ENCODE peak calls at places on chromosomes 1 and 21, in four cellular contexts. O is pancreas, D is astrocyte of the cerebellum, L is epithelial cell of proximal tubule. I is an unnamed sample.

GRCh38 chr1:62259551-62259950 is 59.7 kb downstream of the KANK4 start:
- DNase-seq in O (no peak), D (no peak), L (no peak), I (no peak)

GRCh38 chr1:242467556-242468145 is 56.8 kb downstream of the PLD5 start:
- DNase-seq in O (no peak), D (peak), L (no peak), I (peak)

GRCh38 chr1:1621682-1622577 is 6.6 kb downstream of the MIB2 start:
- DNase-seq in O (peak), D (peak), L (no peak), I (no peak)

GRCh38 chr21:18245493-18245967 is 897 bp downstream of the CHODL start:
- DNase-seq in O (peak), D (peak), L (no peak), I (no peak)

GRCh38 chr1:162696286-162696862 is 64.1 kb downstream of the DDR2 start:
- DNase-seq in O (no peak), D (peak), L (no peak), I (no peak)

GRCh38 chr1:207698822-207699483 is 52.9 kb upstream of the CD46 start:
- DNase-seq in O (no peak), D (peak), L (no peak), I (peak)

GRCh38 chr1:154730986-154731489 is 123.1 kb upstream of the ADAR start:
- DNase-seq in O (no peak), D (no peak), L (no peak), I (no peak)

GRCh38 chr1:192969091-192969490 is 90.1 kb downstream of the UCHL5 start:
- DNase-seq in O (no peak), D (no peak), L (no peak), I (no peak)

GRCh38 chr1:10635992-10636391 is 160.5 kb downstream of the CASZ1 start:
- DNase-seq in O (peak), D (no peak), L (no peak), I (no peak)

GRCh38 chr1:106439475-106439874 is 617.0 kb upstream of the PRMT6 start:
- DNase-seq in O (no peak), D (no peak), L (no peak), I (no peak)

GRCh38 chr1:11704226-11704619 is 12.7 kb downstream of the DRAXIN start:
- DNase-seq in O (no peak), D (no peak), L (no peak), I (no peak)

GRCh38 chr1:240803151-240803550 is 191.2 kb upstream of the GREM2 start:
- DNase-seq in O (no peak), D (no peak), L (no peak), I (no peak)

GRCh38 chr21:17780539-17780938 is 38.6 kb downstream of the C21orf91 start:
- DNase-seq in O (no peak), D (no peak), L (no peak), I (peak)

GRCh38 chr1:108513114-108513513 is 46.8 kb upstream of the EEIG2 start:
- DNase-seq in O (no peak), D (no peak), L (no peak), I (no peak)

GRCh38 chr1:108053291-108054023 is 88.5 kb upstream of the VAV3 start:
- DNase-seq in O (no peak), D (no peak), L (no peak), I (no peak)

DNA sequence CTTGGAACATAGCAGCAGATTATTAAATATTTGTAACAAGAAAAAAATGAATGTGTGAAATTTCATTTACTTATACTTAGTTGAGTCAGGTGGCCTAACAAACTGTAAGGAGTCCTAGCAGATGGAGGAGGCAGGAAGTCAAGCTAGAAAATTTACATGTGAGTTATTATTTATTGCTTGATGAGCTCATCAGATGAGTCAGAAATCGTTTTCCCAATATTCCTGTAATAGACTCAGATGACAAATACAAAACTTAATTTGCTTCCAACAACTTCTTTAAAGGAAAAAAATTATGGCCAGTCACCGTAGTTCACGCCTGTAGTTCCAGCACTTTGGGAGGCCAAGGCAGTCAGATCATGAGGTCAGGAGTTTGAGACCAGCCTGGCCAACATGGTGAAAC is 44.1 kb upstream of the PRRC2C start:
- DNase-seq in O (no peak), D (peak), L (no peak), I (no peak)
- H3K4me3 ChIP-seq in O (no peak), D (no peak), L (no peak), I (no peak)

GRCh38 chr1:7574121-7575040 is 196.7 kb upstream of the VAMP3 start:
- DNase-seq in O (peak), D (no peak), L (no peak), I (no peak)
- H3K4me3 ChIP-seq in O (no peak), D (no peak), L (no peak), I (no peak)

GRCh38 chr1:52798331-52798730 is 44.2 kb upstream of the ZYG11A start:
- DNase-seq in O (no peak), D (no peak), L (no peak), I (no peak)

GRCh38 chr1:52795464-52795863 is 47.1 kb upstream of the ZYG11A start:
- DNase-seq in O (no peak), D (no peak), L (no peak), I (no peak)

DNA sequence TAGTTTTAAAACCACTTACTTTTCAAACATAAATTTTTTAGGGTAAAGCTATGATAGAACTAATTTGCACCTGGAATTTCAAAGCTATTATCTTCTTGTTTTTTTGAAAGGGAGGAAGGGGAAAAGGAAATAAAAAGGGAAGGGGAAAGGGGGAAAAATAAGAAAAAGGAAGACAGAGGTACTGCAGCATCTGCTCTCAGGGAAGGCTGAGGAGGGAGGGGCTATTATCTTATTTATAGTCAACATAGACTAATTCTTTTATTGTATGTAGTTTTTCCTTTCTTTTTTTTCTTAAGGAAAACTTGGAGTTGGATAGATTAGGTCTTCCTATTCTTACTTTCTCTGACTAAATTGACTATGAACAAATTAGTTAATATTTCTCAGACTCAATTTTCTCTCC is 41.5 kb upstream of the ZYG11A start:
- DNase-seq in O (no peak), D (no peak), L (no peak), I (no peak)
- H3K4me3 ChIP-seq in O (no peak), D (no peak), L (no peak), I (no peak)

DNA sequence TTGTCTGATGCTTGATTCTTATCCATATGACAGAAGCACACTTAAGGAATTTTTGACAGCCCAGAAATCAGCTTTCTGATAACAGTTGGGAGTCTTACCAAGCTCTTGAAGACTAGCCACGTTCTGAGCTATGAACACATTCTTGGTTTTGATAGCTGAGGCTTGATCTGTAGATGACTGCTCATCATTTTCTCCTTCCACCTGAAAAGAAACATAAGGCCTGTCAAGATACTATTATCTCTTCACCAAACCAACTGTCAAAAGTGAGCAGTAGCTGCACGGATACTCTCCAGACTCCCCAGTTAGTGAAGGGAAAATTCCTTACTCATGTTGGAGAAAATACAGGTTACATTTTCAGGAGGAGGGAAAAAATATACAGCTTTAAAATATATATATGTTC is 12.2 kb downstream of the UBR4 start:
- DNase-seq in O (no peak), D (no peak), L (no peak), I (no peak)
- H3K4me3 ChIP-seq in O (no peak), D (no peak), L (no peak), I (no peak)

GRCh38 chr1:147225193-147225730 is at the start of gene FMO5:
- DNase-seq in O (peak), D (peak), L (no peak), I (no peak)

DNA sequence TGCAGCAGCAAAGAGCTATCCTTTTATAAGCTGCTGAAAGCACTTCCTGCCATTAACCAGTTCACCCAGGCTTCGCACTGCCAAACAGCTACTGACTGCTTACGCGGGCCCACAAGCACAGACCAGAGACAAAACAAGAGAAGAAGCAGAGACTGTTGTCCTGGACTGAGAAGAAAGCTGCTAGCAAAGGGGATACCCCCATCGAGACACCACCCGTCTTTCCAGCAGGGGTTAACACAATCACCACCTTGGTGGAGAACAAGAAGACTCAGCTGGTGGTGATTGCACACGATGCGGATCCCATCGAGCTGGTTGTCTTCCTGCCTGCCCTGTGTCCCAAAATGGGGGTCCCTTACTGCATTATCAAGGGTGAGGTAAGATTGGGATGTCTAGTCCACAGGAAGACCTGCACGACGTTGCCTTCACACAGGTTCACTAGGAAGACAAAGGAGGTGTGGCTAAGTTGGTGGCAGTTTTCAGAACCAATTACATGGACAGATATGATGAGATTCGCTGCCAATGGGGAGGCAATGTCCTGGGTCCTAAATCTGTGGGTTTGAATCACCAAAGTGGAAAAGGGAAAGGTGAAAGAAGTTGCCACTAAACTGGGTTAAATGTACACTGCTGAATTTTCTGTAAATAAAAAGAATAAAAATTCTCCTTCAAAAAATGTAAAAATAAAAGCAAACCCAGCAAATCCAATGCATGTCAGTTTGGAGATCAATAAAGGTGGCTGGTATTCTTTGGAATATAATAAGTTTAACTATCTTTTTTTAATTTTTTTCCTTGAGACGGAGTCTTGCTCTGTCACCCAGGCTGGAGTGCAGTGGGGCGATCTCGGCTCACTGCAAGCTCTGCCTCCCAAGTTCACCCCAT is 1.2 kb downstream of the FMO5 start:
- DNase-seq in O (no peak), D (no peak), L (no peak), I (no peak)
- H3K4me3 ChIP-seq in O (peak), D (no peak), L (peak), I (no peak)

GRCh38 chr1:225700164-225700740 is 47.3 kb upstream of the ENAH start:
- DNase-seq in O (no peak), D (peak), L (peak), I (no peak)
- H3K4me3 ChIP-seq in O (no peak), D (peak), L (no peak), I (no peak)

I was measured in Jurkat, Clone E6-1.